ENCODE peak calls at places on chromosomes 13 and 19, in seven cellular contexts. J is tibial nerve, O is suprapubic skin, S is transverse colon, D is A549, Q is ovary, M is K562. U is an unnamed sample.
A peak's percentile ranks its signal among the peaks of the same experiment; 100 is the strongest.

GRCh38 chr13:66556306-66556705 is 673.8 kb downstream of the PCDH9 start:
- DNase-seq in J (no peak), O (no peak), S (no peak), D (no peak), Q (no peak), M (no peak), U (no peak)

GRCh38 chr13:105213512-105213911 is 1322.0 kb downstream of the EFNB2 start:
- DNase-seq in J (no peak), O (no peak), S (no peak), D (no peak), Q (no peak), M (no peak), U (no peak)

GRCh38 chr13:47508518-47509228 is 492.4 kb downstream of the SUCLA2 start:
- DNase-seq in J (no peak), O (no peak), S (no peak), D (no peak), Q (no peak), M (no peak), U (no peak)

GRCh38 chr19:55526216-55527196 is 10.4 kb downstream of the SBK2 start:
- DNase-seq in J (no peak), O (no peak), S (peak; percentile 80), D (peak; percentile 82), Q (peak; percentile 63), M (no peak), U (peak; percentile 50)

GRCh38 chr19:52028027-52028779 is at the start of gene ZNF614:
- DNase-seq in J (peak; percentile 58), O (peak; percentile 89), S (peak; percentile 90), D (peak; percentile 81), Q (peak; percentile 89), M (peak; percentile 89), U (peak; percentile 96)

GRCh38 chr13:19148561-19148960 is 33.1 kb downstream of the TUBA3C start:
- DNase-seq in J (no peak), O (peak; percentile 8), S (no peak), D (no peak), Q (no peak), M (no peak), U (no peak)

GRCh38 chr19:34149873-34150272 is 22.4 kb upstream of the LSM14A start:
- DNase-seq in J (no peak), O (no peak), S (no peak), D (no peak), Q (no peak), M (no peak), U (no peak)

GRCh38 chr19:30873691-30874090 is 475.5 kb downstream of the TSHZ3 start:
- DNase-seq in J (no peak), O (no peak), S (no peak), D (no peak), Q (no peak), M (no peak), U (no peak)

GRCh38 chr13:88459335-88459734 is 788.2 kb downstream of the SLITRK5 start:
- DNase-seq in J (no peak), O (no peak), S (no peak), D (no peak), Q (no peak), M (no peak), U (no peak)

GRCh38 chr19:46471116-46471733 is at the start of gene PNMA8A:
- DNase-seq in J (no peak), O (no peak), S (peak; percentile 24), D (peak; percentile 65), Q (peak; percentile 87), M (peak; percentile 89), U (peak; percentile 92)

DNA sequence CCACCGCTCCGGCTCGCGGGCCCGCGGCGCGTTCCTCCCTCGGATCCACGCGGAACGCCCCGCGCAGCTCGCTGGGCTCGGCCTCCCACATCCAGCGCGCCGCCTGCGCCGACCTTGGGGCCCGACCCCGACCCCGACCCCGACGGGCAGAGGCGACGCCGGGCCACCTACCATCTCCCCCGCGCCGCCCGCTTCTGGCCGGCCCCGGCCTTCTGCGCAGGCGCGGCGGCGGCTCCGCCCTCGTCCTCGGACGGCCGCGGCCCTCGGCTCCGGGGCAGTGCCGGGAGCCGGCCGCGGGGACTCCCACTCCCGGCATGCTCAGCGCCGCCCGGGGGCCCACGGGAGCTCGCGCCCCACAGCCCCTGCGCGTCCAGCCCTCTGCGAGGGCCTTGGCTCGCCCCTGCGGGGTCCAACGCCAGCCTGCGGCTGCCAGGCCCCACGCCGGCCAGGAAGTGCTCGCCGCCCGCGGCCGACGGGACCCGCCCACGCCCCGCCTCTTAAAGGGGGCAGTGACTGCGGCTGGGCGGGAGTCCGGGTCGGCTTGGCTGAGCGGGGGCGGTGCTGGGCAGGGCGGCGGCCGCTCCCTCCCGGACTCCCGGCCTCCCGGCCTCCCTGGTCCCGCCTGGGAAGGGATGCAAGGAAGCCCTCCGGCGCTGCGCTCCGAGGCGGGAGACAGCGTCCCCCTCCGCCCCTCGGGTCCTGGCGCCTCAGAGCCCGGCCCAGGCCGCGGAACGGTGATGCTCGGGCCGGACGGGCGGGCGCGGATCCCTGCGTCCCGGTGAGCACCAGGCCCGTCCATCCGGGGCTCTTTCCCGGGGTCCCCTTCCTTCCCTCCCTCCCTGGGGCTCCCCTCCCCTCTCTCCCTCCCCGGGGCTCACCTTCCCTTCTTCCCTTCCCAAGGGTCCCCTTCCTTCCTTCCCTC is at the start of gene DCUN1D2:
- DNase-seq in J (peak; percentile 84), O (peak; percentile 95), S (peak; percentile 94), D (peak; percentile 76), Q (peak; percentile 97), M (peak; percentile 91), U (peak; percentile 98)
- TF ChIP-seq POLR2A in J (peak; percentile 77), O (peak; percentile 21), S (peak; percentile 80), D (peak; percentile 66), Q (peak; percentile 49), M (peak; percentile 56), U (peak; percentile 77)

DNA sequence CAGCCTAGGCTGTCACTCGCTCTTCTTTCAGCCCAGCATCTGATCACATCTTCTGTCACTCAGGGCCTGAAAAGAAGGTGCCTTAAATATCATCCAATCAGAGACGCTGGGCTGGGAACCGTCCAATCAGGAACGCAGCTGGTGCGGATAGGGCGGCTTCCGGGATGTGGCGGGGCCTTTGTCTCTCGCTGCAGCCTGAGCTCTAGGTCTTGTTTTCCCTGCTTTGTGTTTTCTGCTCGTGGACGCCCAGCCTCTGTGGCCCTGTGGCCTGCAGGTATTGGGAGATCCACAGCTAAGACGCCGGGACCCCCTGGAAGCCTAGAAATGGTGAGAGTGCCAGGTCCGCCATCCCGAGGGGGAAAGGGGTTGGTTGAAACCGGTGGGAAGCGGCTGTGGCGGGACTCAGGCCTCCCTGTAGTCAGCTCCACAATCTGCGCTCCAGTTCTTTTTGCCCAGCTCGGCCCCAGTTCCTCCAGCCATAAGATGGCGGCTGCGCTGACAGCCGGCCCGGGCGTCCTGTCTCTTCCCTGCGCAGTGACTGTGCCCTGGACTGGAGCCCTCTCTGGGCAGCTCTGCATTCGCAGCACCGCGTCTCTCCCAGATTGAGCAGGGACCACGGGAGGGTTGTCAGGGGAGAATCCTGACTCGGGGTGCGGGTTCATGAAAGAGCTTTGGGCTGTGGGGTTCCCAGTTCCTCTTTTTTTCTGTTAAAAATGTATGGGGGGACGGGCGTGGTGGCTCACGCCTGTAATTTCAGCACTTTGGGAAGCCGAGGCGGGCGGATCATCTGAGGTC is at the start of gene ZNF85:
- DNase-seq in J (peak; percentile 82), O (peak; percentile 94), S (peak; percentile 88), D (no peak), Q (peak; percentile 87), M (peak; percentile 27), U (peak; percentile 86)
- TF ChIP-seq EP300 in J (no peak), O (no peak), S (no peak), D (no peak), Q (no peak), M (no peak), U (no peak)

DNA sequence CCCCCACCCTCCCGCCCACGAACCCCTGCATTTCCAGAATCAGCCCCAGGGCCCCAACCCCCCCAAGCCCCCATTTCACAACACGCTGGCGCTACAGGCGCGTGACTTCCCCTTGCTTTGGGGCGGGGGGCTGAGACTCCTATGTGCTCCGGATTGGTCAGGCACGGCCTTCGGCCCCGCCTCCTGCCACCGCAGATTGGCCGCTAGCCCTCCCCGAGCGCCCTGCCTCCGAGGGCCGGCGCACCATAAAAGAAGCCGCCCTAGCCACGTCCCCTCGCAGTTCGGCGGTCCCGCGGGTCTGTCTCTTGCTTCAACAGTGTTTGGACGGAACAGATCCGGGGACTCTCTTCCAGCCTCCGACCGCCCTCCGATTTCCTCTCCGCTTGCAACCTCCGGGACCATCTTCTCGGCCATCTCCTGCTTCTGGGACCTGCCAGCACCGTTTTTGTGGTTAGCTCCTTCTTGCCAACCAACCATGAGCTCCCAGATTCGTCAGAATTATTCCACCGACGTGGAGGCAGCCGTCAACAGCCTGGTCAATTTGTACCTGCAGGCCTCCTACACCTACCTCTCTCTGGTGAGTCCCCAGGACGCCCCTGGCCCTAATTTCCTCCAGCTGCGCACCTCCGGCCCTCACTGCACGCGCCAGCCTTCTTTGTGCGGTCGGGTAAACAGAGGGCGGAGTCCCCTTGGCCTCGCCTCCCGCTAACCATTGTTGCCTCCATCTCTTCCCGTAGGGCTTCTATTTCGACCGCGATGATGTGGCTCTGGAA is at the start of gene FTL:
- DNase-seq in J (peak; percentile 97), O (peak; percentile 98), S (peak; percentile 98), D (peak; percentile 99), Q (peak; percentile 97), M (peak; percentile 98), U (peak; percentile 99)
- TF ChIP-seq POLR2A in J (peak; percentile 100), O (peak; percentile 97), S (peak; percentile 100), D (peak; percentile 99), Q (peak; percentile 100), M (peak; percentile 100), U (peak; percentile 100)

DNA sequence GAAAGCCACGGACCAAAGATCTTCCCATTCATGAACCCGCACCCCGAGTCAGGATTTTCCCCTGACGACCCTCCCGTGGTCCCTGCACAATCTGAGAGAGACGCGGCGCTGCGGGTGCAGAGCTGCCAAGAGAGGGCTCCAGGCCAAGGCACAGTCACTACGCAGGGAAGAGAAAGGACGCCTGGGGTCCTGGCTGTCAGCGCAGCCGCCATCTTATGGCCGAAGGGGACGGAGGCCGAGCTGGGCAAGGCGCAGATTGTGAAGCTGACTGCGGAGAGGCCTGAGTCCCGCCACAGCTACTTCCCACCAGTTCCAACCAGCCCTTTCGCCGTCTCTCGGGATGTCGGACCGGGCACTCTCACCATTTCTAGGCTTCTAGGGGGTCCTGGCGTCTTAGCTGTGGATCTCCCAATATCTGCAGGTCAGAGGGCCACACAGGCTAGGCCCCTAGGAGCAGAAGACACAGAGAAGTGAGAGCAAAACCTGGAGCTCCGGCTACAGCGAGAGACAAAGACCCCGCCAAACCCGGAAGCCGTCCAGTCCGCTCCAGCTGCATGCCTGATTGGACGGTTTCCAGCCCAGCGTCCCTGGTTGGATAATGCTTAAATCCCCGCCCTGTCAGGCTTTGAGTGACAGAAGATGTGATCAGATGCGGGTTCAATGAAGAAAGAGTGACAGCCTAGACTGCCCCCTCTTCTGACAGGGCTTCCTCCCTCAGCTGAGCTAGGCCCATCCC is at the start of gene ZNF100:
- DNase-seq in J (peak; percentile 87), O (peak; percentile 98), S (peak; percentile 94), D (no peak), Q (peak; percentile 89), M (peak; percentile 86), U (peak; percentile 84)
- TF ChIP-seq EP300 in J (no peak), O (no peak), S (no peak), D (no peak), Q (no peak), M (no peak), U (no peak)

U was measured in upper lobe of left lung.